ENCODE peak calls at places on chromosomes 7 and 10, in ten cellular contexts. G, O, X, Z, R, B, C, Q, N and P are unnamed samples.

GRCh38 chr10:121237718-121238117 is 360.5 kb downstream of the FGFR2 start:
- DNase-seq in G (no peak), O (no peak), X (no peak), Z (no peak), R (no peak), B (no peak), C (no peak), Q (no peak), N (no peak), P (no peak)

GRCh38 chr7:128661446-128661845 is 10.6 kb upstream of the GARIN1A start:
- DNase-seq in G (no peak), O (no peak), X (no peak), Z (no peak), R (no peak), B (no peak), C (no peak), Q (no peak), N (no peak), P (no peak)

GRCh38 chr10:22927661-22928403 is at the start of gene ARMC3:
- DNase-seq in G (peak), O (no peak), X (no peak), Z (peak), R (peak), B (no peak), C (peak), Q (peak), N (peak), P (no peak)

GRCh38 chr10:133528296-133528844 is 1.2 kb downstream of the CYP2E1 start:
- DNase-seq in G (no peak), O (no peak), X (peak), Z (peak), R (no peak), B (peak), C (no peak), Q (no peak), N (no peak), P (no peak)

GRCh38 chr10:43658227-43658626 is 9.5 kb upstream of the ZNF32 start:
- DNase-seq in G (no peak), O (no peak), X (no peak), Z (no peak), R (no peak), B (no peak), C (no peak), Q (no peak), N (no peak), P (no peak)

GRCh38 chr7:104902183-104902582 is 111.8 kb upstream of the KMT2E start:
- DNase-seq in G (no peak), O (no peak), X (no peak), Z (no peak), R (no peak), B (no peak), C (no peak), Q (no peak), N (no peak), P (no peak)

GRCh38 chr7:43077732-43078391 is 34.6 kb upstream of the HECW1 start:
- DNase-seq in G (no peak), O (no peak), X (peak), Z (peak), R (peak), B (no peak), C (no peak), Q (no peak), N (no peak), P (peak)

GRCh38 chr10:13100349-13101294 is 659 bp downstream of the OPTN start:
- DNase-seq in G (no peak), O (no peak), X (no peak), Z (peak), R (peak), B (peak), C (peak), Q (peak), N (peak), P (peak)

GRCh38 chr10:76017733-76018433 is 586.5 kb downstream of the LRMDA start:
- DNase-seq in G (no peak), O (no peak), X (no peak), Z (no peak), R (no peak), B (no peak), C (no peak), Q (no peak), N (no peak), P (no peak)